ENCODE peak calls at places on chromosome 4, in six cellular contexts. Q is dorsolateral prefrontal cortex, A is right lobe of liver, Z is ovary, D is upper lobe of right lung, B is aorta. F is an unnamed sample.

GRCh38 chr4:109406337-109406931 is 27.2 kb upstream of the SEC24B start:
- DNase-seq in Q (no peak), A (no peak), Z (no peak), D (no peak), B (no peak), F (no peak)

GRCh38 chr4:128427832-128428366 is 140.3 kb upstream of the PGRMC2 start:
- DNase-seq in Q (no peak), A (peak), Z (no peak), D (peak), B (no peak), F (peak)

GRCh38 chr4:84750260-84750955 is 167.5 kb downstream of the CDS1 start:
- DNase-seq in Q (no peak), A (no peak), Z (no peak), D (no peak), B (no peak), F (no peak)

GRCh38 chr4:140095694-140096482 is 58.1 kb downstream of the MAML3 start:
- DNase-seq in Q (no peak), A (peak), Z (no peak), D (no peak), B (peak), F (no peak)

GRCh38 chr4:66300336-66300934 is 630.1 kb upstream of the EPHA5 start:
- DNase-seq in Q (no peak), A (no peak), Z (no peak), D (no peak), B (no peak), F (no peak)

GRCh38 chr4:179698321-179698720 is 2256.1 kb upstream of the AGA start:
- DNase-seq in Q (no peak), A (no peak), Z (no peak), D (no peak), B (no peak), F (no peak)

GRCh38 chr4:156329779-156330178 is 376.1 kb upstream of the CTSO start:
- DNase-seq in Q (no peak), A (no peak), Z (no peak), D (no peak), B (no peak), F (no peak)

GRCh38 chr4:78293348-78293747 is 236.2 kb downstream of the FRAS1 start:
- DNase-seq in Q (no peak), A (no peak), Z (no peak), D (no peak), B (no peak), F (no peak)

GRCh38 chr4:73343432-73343831 is 60.7 kb upstream of the ALB start:
- DNase-seq in Q (no peak), A (peak), Z (no peak), D (no peak), B (no peak), F (no peak)

GRCh38 chr4:54378461-54378860 is 149.4 kb downstream of the PDGFRA start:
- DNase-seq in Q (no peak), A (no peak), Z (no peak), D (no peak), B (no peak), F (no peak)

GRCh38 chr4:87316961-87317360 is 5.7 kb downstream of the HSD17B13 start:
- DNase-seq in Q (no peak), A (no peak), Z (no peak), D (no peak), B (no peak), F (no peak)

GRCh38 chr4:38911257-38911656 is 43.7 kb downstream of the FAM114A1 start:
- DNase-seq in Q (no peak), A (no peak), Z (no peak), D (no peak), B (no peak), F (no peak)

GRCh38 chr4:138688531-138689181 is 326.9 kb upstream of the NOCT start:
- DNase-seq in Q (no peak), A (no peak), Z (no peak), D (no peak), B (no peak), F (no peak)

GRCh38 chr4:87651941-87652340 is 1.9 kb downstream of the DMP1 start:
- DNase-seq in Q (no peak), A (no peak), Z (no peak), D (no peak), B (no peak), F (no peak)

GRCh38 chr4:154164931-154165839 is 326.4 kb downstream of the DCHS2 start:
- DNase-seq in Q (peak), A (no peak), Z (no peak), D (no peak), B (no peak), F (no peak)

GRCh38 chr4:74012130-74012529 is 13.7 kb upstream of the CXCL5 start:
- DNase-seq in Q (no peak), A (no peak), Z (no peak), D (no peak), B (no peak), F (no peak)

GRCh38 chr4:10456270-10457254 is 664 bp downstream of the ZNF518B start:
- DNase-seq in Q (peak), A (peak), Z (peak), D (peak), B (peak), F (peak)

GRCh38 chr4:76993787-76994641 is 44.5 kb downstream of the SEPTIN11 start:
- DNase-seq in Q (no peak), A (no peak), Z (no peak), D (no peak), B (no peak), F (no peak)

GRCh38 chr4:3707423-3708102 is 58.6 kb upstream of the ADRA2C start:
- DNase-seq in Q (no peak), A (peak), Z (peak), D (no peak), B (peak), F (peak)

GRCh38 chr4:103012085-103012484 is 7.4 kb downstream of the SLC9B1 start:
- DNase-seq in Q (no peak), A (no peak), Z (no peak), D (no peak), B (no peak), F (no peak)

GRCh38 chr4:148868207-148868606 is 426.0 kb upstream of the NR3C2 start:
- DNase-seq in Q (no peak), A (no peak), Z (no peak), D (no peak), B (no peak), F (no peak)

GRCh38 chr4:94890579-94890978 is 132.8 kb downstream of the BMPR1B start:
- DNase-seq in Q (no peak), A (no peak), Z (no peak), D (no peak), B (no peak), F (no peak)

GRCh38 chr4:102438396-102438795 is 62.8 kb upstream of the NFKB1 start:
- DNase-seq in Q (no peak), A (no peak), Z (no peak), D (no peak), B (no peak), F (no peak)

GRCh38 chr4:1376391-1376840 is 29.4 kb downstream of the UVSSA start:
- DNase-seq in Q (peak), A (no peak), Z (no peak), D (peak), B (peak), F (peak)

GRCh38 chr4:30717208-30718020 is 2.8 kb upstream of the PCDH7 start:
- DNase-seq in Q (peak), A (peak), Z (peak), D (peak), B (peak), F (peak)

GRCh38 chr4:30718021-30718888 is 1.9 kb upstream of the PCDH7 start:
- DNase-seq in Q (peak), A (peak), Z (peak), D (no peak), B (peak), F (peak)

GRCh38 chr4:30714408-30715031 is 5.6 kb upstream of the PCDH7 start:
- DNase-seq in Q (no peak), A (no peak), Z (no peak), D (no peak), B (no peak), F (no peak)

GRCh38 chr4:30716671-30717207 is 3.4 kb upstream of the PCDH7 start:
- DNase-seq in Q (no peak), A (no peak), Z (no peak), D (no peak), B (peak), F (no peak)

DNA sequence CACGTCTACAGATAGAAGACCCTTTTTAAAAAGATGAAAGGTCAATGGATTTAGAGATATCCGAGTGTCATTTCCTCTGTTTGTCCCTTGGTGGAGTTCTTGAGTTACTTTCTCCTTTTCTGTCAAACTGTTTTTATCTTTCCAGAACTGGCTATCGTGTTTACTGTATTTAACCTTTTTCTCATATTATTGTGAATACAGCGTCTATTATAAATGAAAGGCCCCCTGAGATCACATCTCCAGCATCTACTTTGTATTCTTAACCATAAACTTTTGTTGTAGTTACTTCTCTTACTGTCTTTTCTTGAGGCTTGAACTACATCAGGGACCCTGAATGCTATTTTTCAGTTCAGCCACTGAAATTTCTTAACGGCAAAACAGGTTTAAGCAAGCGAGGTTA is 4.0 kb upstream of the PCDH7 start:
- DNase-seq in Q (no peak), A (no peak), Z (no peak), D (no peak), B (no peak), F (no peak)
- H3K27ac ChIP-seq in Q (no peak), A (no peak), Z (no peak), D (no peak), B (no peak), F (no peak)

DNA sequence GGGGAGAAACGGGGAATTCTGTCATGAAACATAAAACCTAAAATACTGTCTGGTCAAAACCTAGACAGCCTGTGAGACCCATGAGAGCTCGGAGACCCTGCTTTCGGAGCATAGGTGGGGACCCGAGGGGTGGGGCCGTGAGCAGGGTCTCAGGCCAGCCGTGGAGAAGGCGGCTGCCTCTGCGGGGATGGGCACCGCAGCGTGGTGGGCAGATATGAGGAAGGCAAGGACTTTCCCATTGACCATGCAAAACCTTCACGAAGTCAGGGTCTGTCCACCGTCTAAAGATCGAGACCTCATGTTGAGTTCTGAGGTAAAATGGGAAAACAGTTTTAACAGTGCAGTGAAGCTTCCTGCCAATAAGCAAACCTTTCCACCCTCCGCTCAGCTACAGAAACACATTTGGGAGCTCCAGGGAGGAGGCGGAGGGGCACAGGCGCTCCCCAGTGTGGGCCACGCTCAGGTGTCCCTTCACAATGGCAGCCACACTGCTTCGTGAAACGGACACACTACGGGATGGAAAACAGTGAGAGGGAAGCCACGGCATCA is 74.4 kb downstream of the SORBS2 start:
- DNase-seq in Q (no peak), A (no peak), Z (no peak), D (no peak), B (no peak), F (no peak)
- H3K27ac ChIP-seq in Q (peak), A (peak), Z (peak), D (no peak), B (peak), F (peak)

GRCh38 chr4:71259305-71259704 is 79.5 kb upstream of the SLC4A4 start:
- DNase-seq in Q (peak), A (no peak), Z (no peak), D (no peak), B (no peak), F (no peak)
- H3K27ac ChIP-seq in Q (peak), A (peak), Z (no peak), D (no peak), B (no peak), F (no peak)

GRCh38 chr4:125382995-125383394 is 68.2 kb downstream of the FAT4 start:
- DNase-seq in Q (no peak), A (no peak), Z (no peak), D (no peak), B (no peak), F (no peak)
- H3K27ac ChIP-seq in Q (no peak), A (no peak), Z (no peak), D (no peak), B (no peak), F (peak)